ENCODE peak calls at places on chromosomes 5 and 9, in six cellular contexts. One of them, this sample, is unnamed.

GRCh38 chr9:134655101-134655500 is 13.5 kb downstream of the COL5A1 start:
- DNase-seq in HepG2: no peak
- DNase-seq in endothelial cell of umbilical vein: no peak
- DNase-seq in A549: no peak
- DNase-seq in NB4: peak
- DNase-seq in K562: no peak
- DNase-seq in this sample: no peak

GRCh38 chr5:149277821-149278220 is 6.2 kb downstream of the AFAP1L1 start:
- DNase-seq in endothelial cell of umbilical vein: no peak
- DNase-seq in K562: no peak
- DNase-seq in A549: no peak
- DNase-seq in HepG2: no peak
- DNase-seq in NB4: no peak
- DNase-seq in this sample: no peak

GRCh38 chr9:90816690-90817089 is 15.1 kb downstream of the SYK start:
- DNase-seq in NB4: no peak
- DNase-seq in A549: no peak
- DNase-seq in K562: no peak
- DNase-seq in endothelial cell of umbilical vein: no peak
- DNase-seq in HepG2: no peak
- DNase-seq in this sample: no peak

GRCh38 chr9:100639851-100640250 is 62.0 kb downstream of the CAVIN4 start:
- DNase-seq in endothelial cell of umbilical vein: no peak
- DNase-seq in HepG2: no peak
- DNase-seq in NB4: no peak
- DNase-seq in A549: no peak
- DNase-seq in K562: no peak
- DNase-seq in this sample: no peak

GRCh38 chr5:101942321-101942882 is 353.7 kb downstream of the SLCO4C1 start:
- DNase-seq in K562: no peak
- DNase-seq in HepG2: peak
- DNase-seq in A549: peak
- DNase-seq in NB4: peak
- DNase-seq in endothelial cell of umbilical vein: peak
- DNase-seq in this sample: no peak

GRCh38 chr5:103866169-103866568 is 303.6 kb upstream of the NUDT12 start:
- DNase-seq in endothelial cell of umbilical vein: no peak
- DNase-seq in A549: no peak
- DNase-seq in HepG2: no peak
- DNase-seq in K562: no peak
- DNase-seq in NB4: no peak
- DNase-seq in this sample: no peak

GRCh38 chr5:132764671-132765070 is 12.4 kb downstream of the SEPTIN8 start:
- DNase-seq in endothelial cell of umbilical vein: no peak
- DNase-seq in NB4: no peak
- DNase-seq in K562: no peak
- DNase-seq in HepG2: no peak
- DNase-seq in A549: no peak
- DNase-seq in this sample: no peak

GRCh38 chr5:133779828-133780475 is 167.6 kb upstream of the FSTL4 start:
- DNase-seq in endothelial cell of umbilical vein: no peak
- DNase-seq in NB4: no peak
- DNase-seq in A549: no peak
- DNase-seq in K562: peak
- DNase-seq in HepG2: no peak
- DNase-seq in this sample: no peak

GRCh38 chr5:130836729-130837660 is 328.1 kb downstream of the HINT1 start:
- DNase-seq in HepG2: no peak
- DNase-seq in endothelial cell of umbilical vein: peak
- DNase-seq in A549: peak
- DNase-seq in NB4: no peak
- DNase-seq in K562: no peak
- DNase-seq in this sample: peak

GRCh38 chr9:13970018-13970417 is 343.9 kb downstream of the NFIB start:
- DNase-seq in A549: no peak
- DNase-seq in HepG2: no peak
- DNase-seq in K562: no peak
- DNase-seq in NB4: no peak
- DNase-seq in endothelial cell of umbilical vein: no peak
- DNase-seq in this sample: no peak

GRCh38 chr5:95969646-95970358 is 8.2 kb upstream of the ELL2 start:
- DNase-seq in NB4: peak
- DNase-seq in HepG2: peak
- DNase-seq in K562: no peak
- DNase-seq in A549: no peak
- DNase-seq in endothelial cell of umbilical vein: no peak
- DNase-seq in this sample: no peak

GRCh38 chr5:109691248-109691574 is 1.5 kb downstream of the MAN2A1 start:
- DNase-seq in A549: no peak
- DNase-seq in endothelial cell of umbilical vein: no peak
- DNase-seq in K562: no peak
- DNase-seq in HepG2: no peak
- DNase-seq in NB4: no peak
- DNase-seq in this sample: no peak

GRCh38 chr5:125198270-125198974 is 452.0 kb upstream of the ZNF608 start:
- DNase-seq in HepG2: no peak
- DNase-seq in A549: no peak
- DNase-seq in NB4: no peak
- DNase-seq in endothelial cell of umbilical vein: peak
- DNase-seq in K562: no peak
- DNase-seq in this sample: no peak
- TF ChIP-seq MYC in HepG2: no peak
- TF ChIP-seq MYC in A549: no peak
- TF ChIP-seq MYC in NB4: no peak
- TF ChIP-seq MYC in endothelial cell of umbilical vein: no peak
- TF ChIP-seq MYC in K562: no peak
- TF ChIP-seq MYC in this sample: no peak

GRCh38 chr5:463952-464351 is 21.0 kb downstream of the EXOC3 start:
- DNase-seq in endothelial cell of umbilical vein: no peak
- DNase-seq in HepG2: no peak
- DNase-seq in A549: no peak
- DNase-seq in NB4: peak
- DNase-seq in K562: no peak
- DNase-seq in this sample: no peak
- TF ChIP-seq MYC in endothelial cell of umbilical vein: no peak
- TF ChIP-seq MYC in HepG2: no peak
- TF ChIP-seq MYC in A549: no peak
- TF ChIP-seq MYC in NB4: no peak
- TF ChIP-seq MYC in K562: no peak
- TF ChIP-seq MYC in this sample: no peak

GRCh38 chr5:1058988-1059883 is 50.6 kb downstream of the NKD2 start:
- DNase-seq in endothelial cell of umbilical vein: no peak
- DNase-seq in HepG2: no peak
- DNase-seq in NB4: no peak
- DNase-seq in K562: no peak
- DNase-seq in A549: no peak
- DNase-seq in this sample: no peak
- TF ChIP-seq MYC in endothelial cell of umbilical vein: no peak
- TF ChIP-seq MYC in HepG2: no peak
- TF ChIP-seq MYC in NB4: no peak
- TF ChIP-seq MYC in K562: no peak
- TF ChIP-seq MYC in A549: no peak
- TF ChIP-seq MYC in this sample: no peak

GRCh38 chr9:89439571-89439970 is 58.3 kb downstream of the SEMA4D start:
- DNase-seq in K562: no peak
- DNase-seq in A549: no peak
- DNase-seq in endothelial cell of umbilical vein: no peak
- DNase-seq in HepG2: no peak
- DNase-seq in NB4: no peak
- DNase-seq in this sample: no peak
- TF ChIP-seq MYC in K562: no peak
- TF ChIP-seq MYC in A549: no peak
- TF ChIP-seq MYC in endothelial cell of umbilical vein: no peak
- TF ChIP-seq MYC in HepG2: no peak
- TF ChIP-seq MYC in NB4: no peak
- TF ChIP-seq MYC in this sample: no peak

GRCh38 chr5:56819027-56819881 is 3.9 kb downstream of the MAP3K1 start:
- DNase-seq in endothelial cell of umbilical vein: peak
- DNase-seq in HepG2: no peak
- DNase-seq in NB4: peak
- DNase-seq in K562: no peak
- DNase-seq in A549: no peak
- DNase-seq in this sample: no peak

GRCh38 chr5:56817306-56817986 is 2.1 kb downstream of the MAP3K1 start:
- DNase-seq in A549: no peak
- DNase-seq in endothelial cell of umbilical vein: peak
- DNase-seq in HepG2: no peak
- DNase-seq in K562: no peak
- DNase-seq in NB4: no peak
- DNase-seq in this sample: no peak

GRCh38 chr5:56815657-56816545 is 552 bp downstream of the MAP3K1 start:
- DNase-seq in A549: peak
- DNase-seq in endothelial cell of umbilical vein: peak
- DNase-seq in HepG2: no peak
- DNase-seq in NB4: peak
- DNase-seq in K562: peak
- DNase-seq in this sample: no peak

GRCh38 chr5:56816546-56817081 is 1.3 kb downstream of the MAP3K1 start:
- DNase-seq in NB4: peak
- DNase-seq in endothelial cell of umbilical vein: peak
- DNase-seq in K562: peak
- DNase-seq in HepG2: peak
- DNase-seq in A549: peak
- DNase-seq in this sample: no peak

GRCh38 chr5:56818409-56819026 is 3.2 kb downstream of the MAP3K1 start:
- DNase-seq in endothelial cell of umbilical vein: peak
- DNase-seq in A549: no peak
- DNase-seq in K562: no peak
- DNase-seq in HepG2: no peak
- DNase-seq in NB4: peak
- DNase-seq in this sample: no peak
- TF ChIP-seq MYC in endothelial cell of umbilical vein: no peak
- TF ChIP-seq MYC in A549: no peak
- TF ChIP-seq MYC in K562: no peak
- TF ChIP-seq MYC in HepG2: no peak
- TF ChIP-seq MYC in NB4: no peak
- TF ChIP-seq MYC in this sample: no peak

GRCh38 chr9:130156672-130157071 is 15.5 kb upstream of the NCS1 start:
- DNase-seq in HepG2: peak
- DNase-seq in NB4: no peak
- DNase-seq in K562: no peak
- DNase-seq in A549: peak
- DNase-seq in endothelial cell of umbilical vein: no peak
- DNase-seq in this sample: no peak
- TF ChIP-seq MYC in HepG2: no peak
- TF ChIP-seq MYC in NB4: no peak
- TF ChIP-seq MYC in K562: no peak
- TF ChIP-seq MYC in A549: no peak
- TF ChIP-seq MYC in endothelial cell of umbilical vein: no peak
- TF ChIP-seq MYC in this sample: no peak

DNA sequence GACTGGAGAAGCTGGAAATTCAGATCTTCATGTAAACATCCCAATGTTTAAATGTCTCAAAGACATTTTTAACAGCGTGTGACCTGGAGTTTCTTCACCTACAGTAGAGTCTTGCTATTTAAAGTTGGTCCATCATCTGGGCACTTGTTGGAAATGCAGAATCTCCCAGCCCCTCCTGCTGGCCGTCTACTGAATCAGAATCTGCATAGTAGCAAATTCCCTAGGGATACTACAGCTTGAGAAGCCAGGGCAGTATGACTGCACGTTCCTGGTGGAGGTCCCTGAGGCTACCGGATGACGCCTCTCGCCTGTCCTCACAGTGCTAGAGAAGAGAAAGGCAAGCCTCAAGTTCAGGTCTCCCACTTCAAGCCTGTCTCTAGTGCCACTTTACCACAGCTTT is 15.7 kb downstream of the SAP30L start:
- DNase-seq in NB4: peak
- DNase-seq in HepG2: no peak
- DNase-seq in endothelial cell of umbilical vein: no peak
- DNase-seq in A549: peak
- DNase-seq in K562: no peak
- DNase-seq in this sample: no peak
- TF ChIP-seq MYC in NB4: no peak
- TF ChIP-seq MYC in HepG2: no peak
- TF ChIP-seq MYC in endothelial cell of umbilical vein: no peak
- TF ChIP-seq MYC in A549: no peak
- TF ChIP-seq MYC in K562: no peak
- TF ChIP-seq MYC in this sample: no peak

DNA sequence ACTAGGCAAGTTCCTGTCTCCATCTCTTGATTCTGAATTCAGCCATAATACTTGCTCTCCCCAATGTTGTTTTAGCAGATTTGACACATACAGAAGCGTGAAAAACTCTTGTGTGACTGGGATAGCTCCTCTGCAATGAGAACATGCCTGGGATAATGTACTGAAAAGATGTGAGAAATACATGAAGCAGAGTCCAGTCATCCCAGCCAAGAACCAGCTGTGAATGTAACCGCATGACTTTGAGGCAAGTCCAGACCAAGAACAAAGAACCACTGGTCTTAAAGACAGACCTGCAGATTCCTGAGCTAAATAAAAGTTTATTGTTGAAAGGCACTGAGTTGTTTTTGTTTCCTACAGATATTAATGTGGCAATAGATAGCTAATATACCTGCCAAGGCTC is 135.0 kb downstream of the NMUR2 start:
- DNase-seq in K562: no peak
- DNase-seq in NB4: no peak
- DNase-seq in endothelial cell of umbilical vein: no peak
- DNase-seq in HepG2: no peak
- DNase-seq in A549: no peak
- DNase-seq in this sample: no peak
- TF ChIP-seq MYC in K562: no peak
- TF ChIP-seq MYC in NB4: no peak
- TF ChIP-seq MYC in endothelial cell of umbilical vein: no peak
- TF ChIP-seq MYC in HepG2: no peak
- TF ChIP-seq MYC in A549: no peak
- TF ChIP-seq MYC in this sample: no peak